ENCODE peak calls at places on chromosome 16, in ten cellular contexts. U is stimulated activated CD4-positive, alpha-beta T cell treated with anti-CD3 and anti-CD28 coated beads, Interleukin-12 subunit alpha, Interleukin-12 subunit beta, amount 100 ng/mL, for 24 hours; D is mesothelial cell of epicardium; Z is IMR-90; M is HepG2; V is stimulated activated naive CD8-positive, alpha-beta T cell treated with anti-CD3 and anti-CD28 coated beads, Interleukin-15, amount 100 ng/mL, for 72 hours; A is NCI-H1105; R is breast epithelium; L is effector memory CD4-positive, alpha-beta T cell; Q is NCI-H2081. C is an unnamed sample.

GRCh38 chr16:28291651-28292626 is at the start of gene SBK1:
- DNase-seq in U (peak; percentile 56), D (peak; percentile 80), A (peak; percentile 59), V (peak; percentile 86), L (peak; percentile 77), Z (peak; percentile 38), M (peak; percentile 40), Q (peak; percentile 77), R (peak; percentile 43), C (peak; percentile 67)

GRCh38 chr16:78906135-78906534 is 694.4 kb downstream of the MAF start:
- DNase-seq in Z (no peak), D (no peak), Q (no peak), L (no peak), R (no peak), U (no peak), V (no peak), A (no peak), M (no peak), C (no peak)

GRCh38 chr16:30760160-30760559 is 1.7 kb downstream of the CFAP119 start:
- DNase-seq in M (no peak), R (no peak), V (no peak), L (no peak), U (no peak), A (no peak), Q (no peak), D (no peak), Z (no peak), C (no peak)

GRCh38 chr16:65111306-65111705 is 10.6 kb downstream of the CDH11 start:
- DNase-seq in M (no peak), L (no peak), Q (no peak), V (no peak), A (no peak), R (no peak), D (no peak), U (no peak), Z (no peak), C (no peak)

GRCh38 chr16:50494501-50495491 is 53.4 kb upstream of the NKD1 start:
- DNase-seq in D (no peak), U (no peak), L (no peak), Z (no peak), M (no peak), V (no peak), Q (no peak), R (no peak), A (no peak), C (no peak)

GRCh38 chr16:22216191-22216831 is 10.2 kb downstream of the EEF2K start:
- DNase-seq in U (no peak), M (no peak), R (no peak), Q (no peak), Z (peak; percentile 68), L (no peak), D (no peak), V (no peak), A (no peak), C (peak; percentile 28)

GRCh38 chr16:74448990-74449389 is 27.7 kb upstream of the CLEC18B start:
- DNase-seq in V (no peak), L (no peak), A (no peak), Z (peak; percentile 95), D (no peak), M (no peak), U (no peak), R (peak; percentile 44), Q (no peak), C (peak; percentile 49)

GRCh38 chr16:19094542-19095365 is 19.0 kb upstream of the ITPRIPL2 start:
- DNase-seq in D (no peak), M (peak; percentile 88), V (no peak), Z (no peak), Q (no peak), U (no peak), R (no peak), L (no peak), A (no peak), C (no peak)

GRCh38 chr16:12314786-12315185 is 338.3 kb downstream of the SNX29 start:
- DNase-seq in U (no peak), R (no peak), M (no peak), V (no peak), Z (no peak), A (no peak), Q (no peak), D (no peak), L (no peak), C (no peak)

GRCh38 chr16:77502448-77502847 is 67.6 kb upstream of the ADAMTS18 start:
- DNase-seq in A (no peak), L (no peak), V (no peak), D (no peak), M (no peak), Z (no peak), R (no peak), U (no peak), Q (no peak), C (no peak)

GRCh38 chr16:86680661-86681439 is 102.5 kb downstream of the FOXL1 start:
- DNase-seq in Z (no peak), R (no peak), D (no peak), V (no peak), A (no peak), U (no peak), M (no peak), Q (no peak), L (no peak), C (no peak)

GRCh38 chr16:16092925-16093624 is 130.2 kb downstream of the ABCC6 start:
- DNase-seq in L (no peak), A (peak; percentile 78), M (no peak), V (no peak), D (no peak), Z (peak; percentile 77), R (peak; percentile 71), U (no peak), Q (peak; percentile 81), C (no peak)

GRCh38 chr16:19291459-19291858 is 5.9 kb downstream of the CLEC19A start:
- DNase-seq in U (no peak), D (no peak), M (no peak), Z (no peak), R (no peak), Q (no peak), V (no peak), L (no peak), A (no peak), C (peak; percentile 52)

GRCh38 chr16:15494231-15494630 is 59.8 kb downstream of the BMERB1 start:
- DNase-seq in A (no peak), U (no peak), Q (no peak), L (no peak), V (no peak), Z (peak; percentile 56), R (no peak), D (no peak), M (peak; percentile 73), C (no peak)

GRCh38 chr16:88857728-88858339 is 907 bp downstream of the TRAPPC2L start:
- DNase-seq in Z (peak; percentile 72), R (peak; percentile 57), Q (peak; percentile 22), L (peak; percentile 61), D (peak; percentile 62), V (peak; percentile 66), A (no peak), U (peak; percentile 45), M (peak; percentile 75), C (peak; percentile 97)

GRCh38 chr16:154223-155030 is 2.0 kb downstream of the HBZ start:
- DNase-seq in V (no peak), Q (peak; percentile 6), U (no peak), R (peak; percentile 39), D (no peak), M (no peak), L (peak; percentile 3), A (no peak), Z (peak; percentile 25), C (no peak)

GRCh38 chr16:55073830-55074229 is 143.2 kb downstream of the IRX5 start:
- DNase-seq in R (no peak), Z (no peak), D (no peak), M (no peak), L (no peak), A (no peak), Q (no peak), V (no peak), U (no peak), C (no peak)

GRCh38 chr16:64440421-64440831 is 681.4 kb downstream of the CDH11 start:
- DNase-seq in V (no peak), A (no peak), Z (peak; percentile 99), M (peak; percentile 9), L (no peak), Q (no peak), U (no peak), D (no peak), R (no peak), C (no peak)

GRCh38 chr16:21300309-21301167 is 22.4 kb upstream of the CRYM start:
- DNase-seq in L (no peak), Z (peak; percentile 100), R (peak; percentile 98), U (peak; percentile 23), Q (peak; percentile 93), M (peak; percentile 100), D (peak; percentile 77), A (peak; percentile 84), V (peak; percentile 39), C (peak; percentile 79)

GRCh38 chr16:2858245-2859025 is 465 bp upstream of the PRSS22 start:
- DNase-seq in Q (peak; percentile 27), U (no peak), M (no peak), A (peak; percentile 4), V (no peak), D (no peak), R (peak; percentile 92), L (no peak), Z (no peak), C (no peak)

GRCh38 chr16:87636050-87636684 is 33.9 kb downstream of the JPH3 start:
- DNase-seq in M (peak; percentile 75), R (peak; percentile 58), L (peak; percentile 67), D (no peak), V (peak; percentile 84), U (peak; percentile 68), Z (peak; percentile 64), A (peak; percentile 53), Q (peak; percentile 56), C (peak; percentile 86)

GRCh38 chr16:75931043-75931442 is 204.8 kb upstream of the CPHXL start:
- DNase-seq in Z (peak; percentile 97), M (no peak), Q (no peak), V (no peak), L (no peak), R (no peak), D (no peak), U (no peak), A (no peak), C (no peak)

GRCh38 chr16:81826523-81826922 is 47.4 kb downstream of the PLCG2 start:
- DNase-seq in V (no peak), U (no peak), R (no peak), Z (no peak), D (no peak), M (no peak), A (no peak), L (no peak), Q (no peak), C (no peak)

GRCh38 chr16:12661656-12662172 is 142.0 kb downstream of the CPPED1 start:
- DNase-seq in A (no peak), U (no peak), Z (peak; percentile 13), R (no peak), V (peak; percentile 18), L (no peak), M (peak; percentile 76), D (peak; percentile 38), Q (no peak), C (no peak)

GRCh38 chr16:22348296-22348695 is 26.1 kb downstream of the CDR2 start:
- DNase-seq in L (no peak), Z (no peak), D (no peak), U (no peak), M (no peak), V (no peak), R (peak; percentile 44), A (no peak), Q (no peak), C (no peak)

GRCh38 chr16:52407778-52408177 is 139.2 kb downstream of the TOX3 start:
- DNase-seq in M (no peak), R (no peak), U (no peak), Q (no peak), A (peak; percentile 36), D (no peak), V (no peak), L (no peak), Z (no peak), C (no peak)

GRCh38 chr16:75433732-75434413 is 570 bp upstream of the CFDP1 start:
- DNase-seq in A (peak; percentile 62), V (peak; percentile 63), Z (peak; percentile 97), D (peak; percentile 27), U (no peak), M (peak; percentile 93), L (peak; percentile 70), R (peak; percentile 79), Q (peak; percentile 66), C (peak; percentile 42)

GRCh38 chr16:88084881-88085280 is 133.6 kb downstream of the BANP start:
- DNase-seq in M (no peak), Q (no peak), A (no peak), U (no peak), R (no peak), V (no peak), D (no peak), L (no peak), Z (peak; percentile 78), C (no peak)

C was measured in posterior cingulate gyrus.